ENCODE peak calls at places on chromosomes 1 and 21, in six cellular contexts. I, J, B, Z, C and H are unnamed samples.

GRCh38 chr1:117011334-117011733 is 9.8 kb downstream of the CD101 start:
- DNase-seq in I (no peak), Z (no peak), B (no peak), C (no peak), J (no peak), H (no peak)

GRCh38 chr1:218459878-218460277 is 114.7 kb downstream of the TGFB2 start:
- DNase-seq in B (no peak), C (peak; percentile 84), Z (no peak), I (no peak), J (no peak), H (peak; percentile 28)

GRCh38 chr1:83787246-83787998 is 211.5 kb downstream of the TTLL7 start:
- DNase-seq in I (no peak), Z (no peak), C (no peak), J (no peak), B (no peak), H (no peak)

GRCh38 chr1:87521446-87521845 is 192.8 kb downstream of the LMO4 start:
- DNase-seq in C (no peak), Z (no peak), I (no peak), B (no peak), J (no peak), H (no peak)

GRCh38 chr1:116506132-116507004 is 64.5 kb downstream of the CD58 start:
- DNase-seq in J (no peak), I (no peak), B (no peak), Z (no peak), C (no peak), H (no peak)

GRCh38 chr1:31152181-31152768 is 86.8 kb upstream of the PUM1 start:
- DNase-seq in I (no peak), J (no peak), Z (no peak), B (no peak), C (peak; percentile 97), H (peak; percentile 42)

GRCh38 chr1:167683641-167684502 is 37.9 kb upstream of the MPZL1 start:
- DNase-seq in C (peak; percentile 28), I (no peak), J (peak; percentile 43), B (no peak), Z (no peak), H (no peak)

GRCh38 chr1:228061411-228062084 is 21.0 kb upstream of the ARF1 start:
- DNase-seq in J (no peak), I (no peak), Z (no peak), B (no peak), C (no peak), H (no peak)

GRCh38 chr1:204331847-204332487 is 27.8 kb downstream of the PLEKHA6 start:
- DNase-seq in Z (no peak), I (no peak), C (no peak), B (no peak), J (no peak), H (no peak)

GRCh38 chr1:204992499-204992898 is 50.5 kb upstream of the CNTN2 start:
- DNase-seq in J (no peak), C (no peak), B (no peak), Z (no peak), I (peak; percentile 29), H (no peak)

GRCh38 chr1:236455242-236455641 is 61.2 kb downstream of the EDARADD start:
- DNase-seq in Z (no peak), C (no peak), I (no peak), B (no peak), J (no peak), H (no peak)

GRCh38 chr1:79726911-79727310 is 720.4 kb upstream of the ADGRL4 start:
- DNase-seq in J (no peak), Z (no peak), I (no peak), B (no peak), C (peak; percentile 74), H (no peak)

GRCh38 chr1:24619376-24619775 is 23.7 kb upstream of the SRRM1 start:
- DNase-seq in C (no peak), J (no peak), B (no peak), I (no peak), Z (no peak), H (no peak)

GRCh38 chr21:14306143-14306907 is 76.6 kb downstream of the HSPA13 start:
- DNase-seq in J (no peak), I (no peak), B (no peak), Z (no peak), C (peak; percentile 18), H (no peak)

GRCh38 chr1:172642970-172643369 is 15.9 kb upstream of the FASLG start:
- DNase-seq in B (no peak), C (peak; percentile 41), I (no peak), Z (no peak), J (peak; percentile 53), H (no peak)

GRCh38 chr21:42565206-42565810 is 51.7 kb downstream of the SLC37A1 start:
- DNase-seq in B (no peak), C (no peak), J (no peak), Z (no peak), I (no peak), H (no peak)

GRCh38 chr1:235290740-235291502 is 37.1 kb downstream of the ARID4B start:
- DNase-seq in C (no peak), I (no peak), J (no peak), B (no peak), Z (no peak), H (no peak)

GRCh38 chr1:211330282-211330936 is 3.8 kb downstream of the TRAF5 start:
- DNase-seq in Z (no peak), I (no peak), B (no peak), C (no peak), J (no peak), H (no peak)

GRCh38 chr1:46535063-46535462 is 16.4 kb downstream of the KNCN start:
- DNase-seq in J (no peak), I (no peak), C (no peak), Z (no peak), B (no peak), H (peak; percentile 90)

GRCh38 chr1:107124705-107125104 is 16.1 kb upstream of the NTNG1 start:
- DNase-seq in B (no peak), C (no peak), J (no peak), I (no peak), Z (no peak), H (no peak)

GRCh38 chr1:113103977-113104376 is 31.0 kb downstream of the LRIG2 start:
- DNase-seq in Z (no peak), B (no peak), I (no peak), C (no peak), J (no peak), H (no peak)

GRCh38 chr1:194175251-194175650 is 988.8 kb upstream of the B3GALT2 start:
- DNase-seq in J (no peak), Z (no peak), B (no peak), I (no peak), C (no peak), H (no peak)

GRCh38 chr1:16143566-16144324 is 12.1 kb downstream of the EPHA2 start:
- DNase-seq in C (no peak), J (no peak), I (no peak), Z (no peak), B (no peak), H (peak; percentile 96)

GRCh38 chr1:87017994-87018672 is 103.7 kb downstream of the HS2ST1 start:
- DNase-seq in I (no peak), B (no peak), C (peak; percentile 16), Z (no peak), J (no peak), H (no peak)

GRCh38 chr1:31707711-31708110 is 3.9 kb upstream of the COL16A1 start:
- DNase-seq in I (no peak), C (peak; percentile 47), J (no peak), B (no peak), Z (no peak), H (no peak)

GRCh38 chr21:38229260-38229877 is 27.4 kb upstream of the KCNJ15 start:
- DNase-seq in J (no peak), B (no peak), Z (no peak), C (peak; percentile 22), I (no peak), H (no peak)